ENCODE peak calls at places on chromosomes 3 and 15, in five cellular contexts. T is heart left ventricle, N is fibroblast of the aortic adventitia, B is NB4, S is cardiac fibroblast. R is an unnamed sample.

GRCh38 chr3:155462672-155463071 is 169.2 kb upstream of the STRIT1 start:
- DNase-seq in T (no peak), N (no peak), B (peak; percentile 23), S (no peak), R (no peak)

GRCh38 chr3:101039285-101039684 is 46.1 kb upstream of the ABI3BP start:
- DNase-seq in T (no peak), N (no peak), B (no peak), S (no peak), R (no peak)

GRCh38 chr15:61131598-61131954 is 97.5 kb downstream of the RORA start:
- DNase-seq in T (no peak), N (no peak), B (no peak), S (no peak), R (no peak)

GRCh38 chr3:16103472-16103871 is 71.0 kb upstream of the GALNT15 start:
- DNase-seq in T (no peak), N (peak; percentile 93), B (no peak), S (peak; percentile 65), R (no peak)

GRCh38 chr3:12922299-12922698 is 80.9 kb upstream of the RPL32 start:
- DNase-seq in T (no peak), N (no peak), B (no peak), S (peak; percentile 9), R (no peak)

GRCh38 chr15:64901914-64902313 is 9.8 kb upstream of the ANKDD1A start:
- DNase-seq in T (no peak), N (no peak), B (peak; percentile 7), S (no peak), R (no peak)

GRCh38 chr3:174355505-174355904 is 503.6 kb upstream of the NAALADL2 start:
- DNase-seq in T (no peak), N (peak; percentile 31), B (peak; percentile 34), S (peak; percentile 30), R (peak; percentile 23)

GRCh38 chr15:57444877-57445513 is 68.7 kb downstream of the CGNL1 start:
- DNase-seq in T (no peak), N (peak; percentile 35), B (peak; percentile 29), S (peak; percentile 39), R (no peak)

DNA sequence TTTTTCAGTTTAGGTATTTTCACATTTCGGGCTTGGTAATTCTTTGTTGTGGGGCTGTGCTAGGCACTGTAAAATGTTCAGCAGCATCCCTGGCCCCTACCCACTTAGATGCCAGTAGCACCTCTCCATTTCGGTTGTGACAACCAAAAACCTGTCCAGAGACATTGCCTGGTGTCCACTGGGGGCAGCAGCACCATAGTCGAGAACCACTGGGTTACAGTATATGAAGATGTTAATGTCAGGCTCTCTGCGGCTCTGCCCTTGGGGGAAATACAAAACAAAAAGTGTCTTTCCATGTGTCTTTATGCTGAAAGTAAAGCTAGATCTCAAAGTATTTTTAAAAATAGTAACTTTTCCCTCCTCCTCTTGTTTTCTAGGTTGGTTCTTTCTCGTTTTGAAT is 177.2 kb downstream of the ITPR1 start:
- DNase-seq in T (no peak), N (no peak), B (peak; percentile 29), S (no peak), R (no peak)
- TF ChIP-seq CTCF in T (no peak), N (peak; percentile 36), B (peak; percentile 59), S (peak; percentile 29), R (no peak)

GRCh38 chr15:90099868-90100854 is 2.1 kb downstream of the IDH2 start:
- DNase-seq in T (no peak), N (peak; percentile 83), B (peak; percentile 68), S (peak; percentile 69), R (no peak)

GRCh38 chr15:90101130-90101968 is 919 bp downstream of the IDH2 start:
- DNase-seq in T (peak; percentile 76), N (peak; percentile 19), B (peak; percentile 86), S (peak; percentile 35), R (peak; percentile 36)

GRCh38 chr15:90103669-90104329 is 1.5 kb upstream of the IDH2 start:
- DNase-seq in T (no peak), N (no peak), B (no peak), S (no peak), R (no peak)

GRCh38 chr15:90104551-90104950 is 2.3 kb upstream of the IDH2 start:
- DNase-seq in T (no peak), N (no peak), B (no peak), S (no peak), R (peak; percentile 31)

DNA sequence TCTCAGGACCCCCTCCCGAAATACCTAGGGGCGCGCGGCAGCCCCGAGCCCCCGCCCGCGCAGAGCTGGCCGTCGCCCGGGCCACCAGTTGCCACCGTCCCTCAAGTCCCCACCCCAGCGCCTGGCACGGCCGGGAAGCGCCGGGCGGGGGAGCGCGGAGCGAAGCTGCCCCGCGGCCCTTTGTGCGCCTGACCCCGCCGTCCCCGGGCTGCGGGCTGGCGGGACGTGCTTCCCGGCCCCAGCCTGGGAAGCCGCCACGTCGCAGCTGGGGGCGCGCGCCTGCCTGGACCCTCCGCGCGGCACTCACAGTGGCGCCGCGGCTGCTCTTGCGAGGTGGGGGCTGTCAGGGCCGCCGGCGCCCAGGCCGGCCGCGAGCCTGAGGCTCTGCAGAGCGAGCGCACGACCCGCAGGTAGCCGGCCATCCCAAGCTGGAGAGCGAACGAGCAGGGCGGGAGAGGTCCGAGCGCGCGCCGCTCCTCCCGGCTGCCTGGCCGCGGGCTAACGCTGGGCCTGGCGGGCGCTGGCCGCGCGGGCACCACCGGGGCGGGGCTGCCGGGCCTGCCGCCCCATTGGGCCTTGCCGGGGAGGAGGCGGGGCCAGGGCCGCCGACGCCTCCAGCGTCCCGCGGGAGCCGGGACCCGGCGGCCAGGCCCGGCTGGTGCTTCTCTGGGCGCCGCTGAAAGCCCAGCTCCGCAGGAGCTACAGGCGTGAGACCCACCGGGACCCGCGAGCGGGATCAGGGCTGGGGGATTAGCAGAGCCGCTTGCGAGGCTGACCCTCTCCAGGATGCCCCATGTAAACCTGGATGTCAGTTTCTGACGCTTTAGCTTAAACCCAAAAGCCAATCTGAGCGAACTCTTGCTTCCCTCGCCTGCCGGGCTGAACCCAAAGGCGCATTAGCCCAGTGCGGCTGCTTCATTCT is at the start of gene IDH2:
- DNase-seq in T (peak; percentile 85), N (peak; percentile 72), B (peak; percentile 90), S (peak; percentile 83), R (peak; percentile 93)
- TF ChIP-seq CTCF in T (no peak), N (peak; percentile 1), B (no peak), S (no peak), R (no peak)

GRCh38 chr3:121989943-121990342 is 32.1 kb downstream of the ILDR1 start:
- DNase-seq in T (no peak), N (no peak), B (peak; percentile 39), S (peak; percentile 39), R (no peak)
- TF ChIP-seq CTCF in T (no peak), N (no peak), B (no peak), S (no peak), R (no peak)

GRCh38 chr3:139572847-139573672 is 33.5 kb upstream of the RBP1 start:
- DNase-seq in T (no peak), N (peak; percentile 29), B (peak; percentile 66), S (peak; percentile 61), R (no peak)

GRCh38 chr3:139574026-139574947 is 34.7 kb upstream of the RBP1 start:
- DNase-seq in T (peak; percentile 46), N (peak; percentile 25), B (no peak), S (peak; percentile 43), R (no peak)

DNA sequence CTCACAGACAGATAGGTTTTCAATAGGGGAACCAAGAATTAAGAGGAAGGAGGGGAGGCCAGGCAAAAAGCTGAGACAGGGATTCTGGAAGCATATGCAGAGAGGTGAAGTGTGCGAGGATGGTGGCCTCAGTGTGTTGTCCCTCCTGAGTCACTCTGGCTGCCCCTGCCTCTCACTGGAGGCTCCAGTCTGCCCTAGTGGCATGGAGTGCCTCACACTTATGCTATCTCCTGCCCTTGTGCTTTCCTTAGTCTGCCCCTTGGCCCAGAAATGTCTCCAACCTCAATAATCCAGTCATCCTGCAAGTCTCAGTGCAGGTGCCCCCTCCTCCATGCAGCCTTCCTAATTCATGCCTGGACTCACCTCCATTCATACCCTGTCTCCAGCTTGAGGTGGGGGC is 32.2 kb upstream of the RBP1 start:
- DNase-seq in T (no peak), N (no peak), B (no peak), S (no peak), R (no peak)
- TF ChIP-seq CTCF in T (no peak), N (no peak), B (no peak), S (no peak), R (no peak)

GRCh38 chr3:187986514-187986934 is 167.4 kb upstream of the LPP start:
- DNase-seq in T (no peak), N (peak; percentile 84), B (peak; percentile 84), S (peak; percentile 69), R (peak; percentile 47)
- TF ChIP-seq CTCF in T (no peak), N (peak; percentile 11), B (no peak), S (no peak), R (no peak)

GRCh38 chr3:8097690-8098089 is 403.9 kb upstream of the LMCD1 start:
- DNase-seq in T (no peak), N (no peak), B (no peak), S (no peak), R (no peak)
- TF ChIP-seq CTCF in T (no peak), N (no peak), B (no peak), S (peak; percentile 2), R (no peak)

DNA sequence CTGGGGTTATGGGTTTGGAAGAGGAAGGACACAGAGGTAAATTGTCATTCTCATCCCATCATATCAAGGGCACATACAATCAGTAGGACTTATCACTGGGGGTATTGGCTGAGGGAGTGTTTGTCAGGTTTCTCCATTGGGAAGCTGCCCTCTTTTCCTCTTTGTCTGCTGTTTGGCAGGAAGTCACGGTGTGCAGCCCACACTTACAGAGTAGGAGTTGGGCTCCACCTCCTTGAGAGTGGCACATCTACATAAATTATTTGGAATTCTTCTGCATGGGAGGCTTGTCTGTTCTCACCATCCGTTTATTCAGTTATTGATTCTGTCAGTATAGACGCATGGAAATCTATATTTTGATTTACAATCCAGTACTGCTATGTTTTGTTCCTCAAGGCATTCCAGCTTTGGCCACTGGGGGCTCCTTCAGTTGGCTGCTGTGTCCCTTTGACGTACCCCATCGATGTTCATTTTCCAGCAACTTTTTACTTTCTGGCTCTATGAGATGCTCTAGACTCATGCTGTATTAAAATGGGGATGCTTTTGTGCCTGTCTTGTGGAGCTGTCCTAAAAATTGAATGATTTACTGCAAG is 200.3 kb downstream of the SLCO3A1 start:
- DNase-seq in T (no peak), N (no peak), B (no peak), S (no peak), R (no peak)
- TF ChIP-seq CTCF in T (no peak), N (peak; percentile 53), B (peak; percentile 39), S (peak; percentile 48), R (peak; percentile 53)